ENCODE peak calls at places on chromosomes 12 and 14, in five cellular contexts. S is amniotic stem cell, T is GM23338, Y is NCI-H1436, X is choroid plexus epithelial cell. G is an unnamed sample.

GRCh38 chr14:105315941-105316562 is 1.5 kb downstream of the PACS2 start:
- DNase-seq in S (no peak), T (no peak), Y (no peak), X (no peak), G (no peak)

GRCh38 chr12:42372154-42372791 is 46.3 kb downstream of the PPHLN1 start:
- DNase-seq in S (peak; percentile 7), T (peak; percentile 85), Y (peak; percentile 38), X (peak; percentile 62), G (peak; percentile 67)

GRCh38 chr12:62482769-62483168 is 16.1 kb downstream of the MON2 start:
- DNase-seq in S (no peak), T (no peak), Y (no peak), X (no peak), G (no peak)

GRCh38 chr14:105069887-105070759 is 4.9 kb upstream of the GPR132 start:
- DNase-seq in S (no peak), T (no peak), Y (no peak), X (no peak), G (no peak)

GRCh38 chr12:62629971-62630739 is 163.5 kb downstream of the MON2 start:
- DNase-seq in S (no peak), T (no peak), Y (peak; percentile 83), X (no peak), G (peak; percentile 62)

GRCh38 chr12:22190969-22191368 is 143.5 kb downstream of the ST8SIA1 start:
- DNase-seq in S (no peak), T (no peak), Y (no peak), X (no peak), G (no peak)

GRCh38 chr14:64700894-64701293 is 3.3 kb upstream of the PLEKHG3 start:
- DNase-seq in S (no peak), T (no peak), Y (no peak), X (no peak), G (no peak)

GRCh38 chr12:1167784-1168183 is 176.8 kb downstream of the ERC1 start:
- DNase-seq in S (no peak), T (no peak), Y (no peak), X (no peak), G (no peak)

GRCh38 chr14:61609143-61609851 is 86.0 kb upstream of the HIF1A start:
- DNase-seq in S (no peak), T (peak; percentile 84), Y (no peak), X (peak; percentile 55), G (peak; percentile 84)

GRCh38 chr14:55130194-55130550 is 1.1 kb downstream of the LGALS3 start:
- DNase-seq in S (no peak), T (peak; percentile 75), Y (no peak), X (no peak), G (no peak)

GRCh38 chr14:96145116-96145864 is 59.3 kb upstream of the BDKRB2 start:
- DNase-seq in S (peak; percentile 45), T (no peak), Y (no peak), X (peak; percentile 87), G (no peak)

GRCh38 chr12:56616244-56616643 is 13.9 kb downstream of the BAZ2A start:
- DNase-seq in S (no peak), T (no peak), Y (no peak), X (no peak), G (no peak)

GRCh38 chr14:91996951-91997371 is 42.9 kb downstream of the TRIP11 start:
- DNase-seq in S (peak; percentile 63), T (peak; percentile 75), Y (peak; percentile 83), X (peak; percentile 84), G (peak; percentile 32)

GRCh38 chr12:19946549-19946948 is 421.8 kb upstream of the PDE3A start:
- DNase-seq in S (peak; percentile 81), T (no peak), Y (no peak), X (peak; percentile 98), G (no peak)

GRCh38 chr14:92481386-92481785 is 32.2 kb upstream of the RIN3 start:
- DNase-seq in S (no peak), T (no peak), Y (no peak), X (peak; percentile 84), G (no peak)